ENCODE peak calls at places on chromosomes 7 and 10, in four cellular contexts. Q is HepG2, G is GM12878, J is K562. O is an unnamed sample.

GRCh38 chr10:97703398-97704067 is 10.0 kb upstream of the MARVELD1 start:
- DNase-seq in Q (no peak), J (no peak), G (no peak), O (no peak)

GRCh38 chr7:134365341-134366054 is 48.8 kb upstream of the SLC35B4 start:
- DNase-seq in J (peak; percentile 28), G (no peak), Q (no peak), O (no peak)

GRCh38 chr7:140223515-140224221 is 46.9 kb upstream of the KDM7A start:
- DNase-seq in J (peak; percentile 85), Q (no peak), G (no peak), O (no peak)

GRCh38 chr7:1670894-1671875 is 1.1 kb downstream of the ELFN1 start:
- DNase-seq in G (no peak), Q (no peak), J (no peak), O (no peak)

GRCh38 chr7:31633454-31633853 is 53.6 kb upstream of the PPP1R17 start:
- DNase-seq in Q (no peak), G (no peak), J (no peak), O (no peak)

GRCh38 chr10:80633383-80633860 is 95.7 kb downstream of the SH2D4B start:
- DNase-seq in G (no peak), Q (no peak), J (no peak), O (no peak)

GRCh38 chr10:93198401-93199175 is 124.9 kb downstream of the CYP26A1 start:
- DNase-seq in G (no peak), J (no peak), Q (no peak), O (no peak)

GRCh38 chr10:112969542-112969941 is 19.5 kb downstream of the TCF7L2 start:
- DNase-seq in J (no peak), Q (peak; percentile 81), G (no peak), O (no peak)

GRCh38 chr7:106177738-106178592 is 65.9 kb upstream of the SYPL1 start:
- DNase-seq in J (no peak), G (no peak), Q (no peak), O (no peak)

GRCh38 chr10:100656479-100656878 is 88.9 kb upstream of the PAX2 start:
- DNase-seq in G (no peak), J (peak; percentile 75), Q (no peak), O (peak; percentile 89)

GRCh38 chr10:25766687-25767221 is 167.3 kb upstream of the MYO3A start:
- DNase-seq in Q (no peak), J (peak; percentile 82), G (no peak), O (no peak)

GRCh38 chr7:131803861-131804260 is 247.4 kb upstream of the PODXL start:
- DNase-seq in J (no peak), Q (no peak), G (no peak), O (no peak)

GRCh38 chr10:77545585-77545984 is 92.0 kb downstream of the KCNMA1 start:
- DNase-seq in Q (no peak), J (no peak), G (no peak), O (no peak)

GRCh38 chr7:124155400-124156022 is 122.6 kb upstream of the TMEM229A start:
- DNase-seq in G (no peak), J (peak; percentile 10), Q (peak; percentile 6), O (peak; percentile 11)

GRCh38 chr7:6398943-6399342 is 48.8 kb downstream of the DAGLB start:
- DNase-seq in G (no peak), Q (no peak), J (no peak), O (no peak)

GRCh38 chr10:86688398-86688921 is 20.1 kb downstream of the LDB3 start:
- DNase-seq in J (peak; percentile 68), G (no peak), Q (peak; percentile 48), O (peak; percentile 81)

GRCh38 chr7:26305048-26305868 is 13.6 kb downstream of the SNX10 start:
- DNase-seq in Q (peak; percentile 83), G (no peak), J (no peak), O (no peak)

GRCh38 chr7:158975526-158976467 is 119.4 kb downstream of the DYNC2I1 start:
- DNase-seq in J (peak; percentile 87), G (no peak), Q (peak; percentile 56), O (no peak)

GRCh38 chr7:55109384-55110167 is 90.8 kb downstream of the EGFR start:
- DNase-seq in G (no peak), J (no peak), Q (no peak), O (no peak)

GRCh38 chr10:121573541-121573941 is 24.7 kb downstream of the FGFR2 start:
- DNase-seq in Q (no peak), J (no peak), G (no peak), O (no peak)

GRCh38 chr7:102396710-102397019 is 502 bp downstream of the PRKRIP1 start:
- DNase-seq in J (no peak), Q (no peak), G (no peak), O (no peak)

GRCh38 chr7:119351320-119351719 is 921.7 kb upstream of the KCND2 start:
- DNase-seq in Q (no peak), J (no peak), G (no peak), O (no peak)

GRCh38 chr7:26618458-26618857 is 245.9 kb downstream of the SKAP2 start:
- DNase-seq in J (no peak), G (no peak), Q (peak; percentile 5), O (no peak)

GRCh38 chr10:113273877-113274829 is 278.7 kb upstream of the HABP2 start:
- DNase-seq in Q (no peak), J (no peak), G (no peak), O (no peak)

GRCh38 chr10:62459072-62459471 is 84.9 kb downstream of the ZNF365 start:
- DNase-seq in J (no peak), G (no peak), Q (no peak), O (no peak)
- TF ChIP-seq BHLHE40 in J (no peak), G (no peak), Q (no peak), O (no peak)

GRCh38 chr7:68929712-68930395 is 668.4 kb upstream of the AUTS2 start:
- DNase-seq in J (no peak), Q (no peak), G (no peak), O (no peak)

DNA sequence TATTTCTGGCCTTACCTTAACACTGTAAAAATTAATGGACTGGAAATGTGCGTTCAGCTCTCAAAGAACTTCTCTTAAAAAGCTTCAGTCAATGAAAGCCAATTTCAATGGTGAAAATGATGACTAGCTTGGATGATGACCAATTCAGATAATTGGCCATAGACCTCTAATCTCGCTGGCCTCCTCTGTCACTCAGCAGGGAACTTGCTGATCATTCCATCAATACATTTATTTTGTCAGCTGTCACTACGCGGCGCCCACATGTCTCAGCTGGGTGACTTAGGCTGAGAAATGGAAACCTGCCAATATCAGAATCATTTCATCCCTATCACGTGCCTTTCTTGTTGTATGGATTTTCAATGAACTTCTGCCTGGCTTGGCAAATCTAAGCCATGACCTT is 673.0 kb upstream of the AUTS2 start:
- DNase-seq in J (no peak), Q (no peak), G (no peak), O (no peak)
- TF ChIP-seq TARDBP in J (no peak), Q (no peak), G (no peak), O (no peak)

DNA sequence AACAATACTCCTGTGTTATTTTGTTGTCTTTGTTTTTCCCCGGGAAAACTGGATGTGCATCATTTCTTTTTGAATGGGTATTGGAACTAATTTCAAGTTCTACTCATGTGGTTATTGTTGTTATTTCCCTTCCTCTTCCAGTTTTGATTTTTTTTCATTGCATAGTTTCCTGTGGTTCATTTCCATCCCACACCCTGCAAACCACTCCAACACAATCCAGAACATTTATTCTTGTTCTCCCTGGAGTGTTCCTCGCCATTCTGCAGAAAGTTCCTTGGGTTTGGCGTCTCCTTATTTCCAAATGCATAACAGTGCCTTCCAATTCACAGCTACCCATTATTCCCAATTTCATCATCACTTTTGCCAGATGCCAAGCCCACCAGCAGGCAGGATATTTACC is 775.1 kb downstream of the TNS3 start:
- DNase-seq in G (no peak), J (no peak), Q (no peak), O (no peak)
- TF ChIP-seq BHLHE40 in G (no peak), J (no peak), Q (no peak), O (no peak)

GRCh38 chr10:72690071-72690755 is 1.7 kb upstream of the MCU start:
- DNase-seq in Q (peak; percentile 37), G (no peak), J (peak; percentile 61), O (no peak)

GRCh38 chr10:72692057-72692891 is at the start of gene MCU:
- DNase-seq in J (peak; percentile 97), Q (no peak), G (no peak), O (peak; percentile 95)

GRCh38 chr10:72689660-72690059 is 2.3 kb upstream of the MCU start:
- DNase-seq in G (no peak), Q (no peak), J (peak; percentile 26), O (no peak)

GRCh38 chr10:72692897-72693598 is 1.1 kb downstream of the MCU start:
- DNase-seq in J (peak; percentile 15), Q (no peak), G (no peak), O (no peak)

GRCh38 chr10:72691470-72692056 is 380 bp upstream of the MCU start:
- DNase-seq in Q (peak; percentile 92), G (peak; percentile 73), J (peak; percentile 4), O (no peak)
- TF ChIP-seq TARDBP in Q (no peak), G (no peak), J (no peak), O (no peak)

GRCh38 chr7:152076940-152077933 is 51.8 kb downstream of the GALNT11 start:
- DNase-seq in G (no peak), J (no peak), Q (no peak), O (no peak)
- TF ChIP-seq BHLHE40 in G (no peak), J (no peak), Q (no peak), O (no peak)

GRCh38 chr7:91264083-91264923 is at the start of gene FZD1:
- DNase-seq in J (peak; percentile 91), Q (peak; percentile 84), G (peak; percentile 66), O (peak; percentile 83)
- TF ChIP-seq TARDBP in J (no peak), Q (peak; percentile 86), G (peak; percentile 31), O (peak; percentile 17)

GRCh38 chr7:138919256-138919655 is 61.9 kb downstream of the KIAA1549 start:
- DNase-seq in G (no peak), Q (no peak), J (no peak), O (no peak)
- TF ChIP-seq BHLHE40 in G (no peak), Q (no peak), J (no peak), O (no peak)

GRCh38 chr10:76080991-76081390 is 649.6 kb downstream of the LRMDA start:
- DNase-seq in J (no peak), Q (no peak), G (no peak), O (no peak)
- TF ChIP-seq TARDBP in J (no peak), Q (no peak), G (no peak), O (no peak)